ENCODE peak calls at places on chromosomes 13 and 19, in eight cellular contexts. J is GM23338, V is endothelial cell of umbilical vein, U is IMR-90, M is T1000, B is left cardiac atrium, A is erythroblast, C is NCI-H1436. P is an unnamed sample.

GRCh38 chr13:63840551-63841421 is 2425.1 kb upstream of the PCDH20 start:
- DNase-seq in J (no peak), V (no peak), U (no peak), M (no peak), B (no peak), A (no peak), C (no peak), P (peak; percentile 33)

GRCh38 chr19:38739440-38740251 is 4.6 kb downstream of the CAPN12 start:
- DNase-seq in J (no peak), V (peak; percentile 1), U (no peak), M (no peak), B (no peak), A (no peak), C (no peak), P (peak; percentile 45)

GRCh38 chr13:40549500-40550094 is 116.8 kb downstream of the FOXO1 start:
- DNase-seq in J (no peak), V (no peak), U (no peak), M (no peak), B (no peak), A (no peak), C (no peak), P (no peak)

GRCh38 chr13:30907167-30907761 is 1.2 kb downstream of the MEDAG start:
- DNase-seq in J (no peak), V (peak; percentile 77), U (peak; percentile 51), M (peak; percentile 24), B (no peak), A (no peak), C (no peak), P (peak; percentile 51)

GRCh38 chr13:101309014-101309619 is 107.2 kb downstream of the NALCN start:
- DNase-seq in J (no peak), V (no peak), U (peak; percentile 46), M (no peak), B (no peak), A (no peak), C (no peak), P (no peak)

GRCh38 chr19:35194022-35194984 is 34.2 kb downstream of the FAM187B start:
- DNase-seq in J (no peak), V (no peak), U (no peak), M (no peak), B (no peak), A (no peak), C (no peak), P (no peak)

GRCh38 chr19:47351545-47351944 is 2.4 kb downstream of the DHX34 start:
- DNase-seq in J (peak; percentile 60), V (peak; percentile 40), U (peak; percentile 27), M (no peak), B (no peak), A (peak; percentile 65), C (peak; percentile 5), P (no peak)

GRCh38 chr19:1775951-1776605 is 22.8 kb downstream of the ONECUT3 start:
- DNase-seq in J (no peak), V (no peak), U (no peak), M (no peak), B (no peak), A (no peak), C (no peak), P (no peak)

GRCh38 chr13:40780822-40781401 is 8.5 kb upstream of the SLC25A15 start:
- DNase-seq in J (peak; percentile 43), V (no peak), U (peak; percentile 20), M (no peak), B (no peak), A (peak; percentile 16), C (no peak), P (no peak)

GRCh38 chr13:31860002-31860401 is 120.7 kb downstream of the RXFP2 start:
- DNase-seq in J (no peak), V (no peak), U (no peak), M (no peak), B (no peak), A (no peak), C (no peak), P (no peak)

GRCh38 chr13:110436276-110436675 is 125.2 kb downstream of the RAB20 start:
- DNase-seq in J (no peak), V (no peak), U (peak; percentile 11), M (no peak), B (no peak), A (no peak), C (no peak), P (no peak)